ENCODE peak calls at places on chromosome 19, in five cellular contexts. E, C, B, I and M are unnamed samples.

GRCh38 chr19:32407004-32407992 is 1.7 kb downstream of the DPY19L3 start:
- DNase-seq in I (peak; percentile 70), B (peak; percentile 90), E (no peak), C (no peak), M (peak; percentile 21)

GRCh38 chr19:55605637-55606470 is at the start of gene ZNF865:
- DNase-seq in I (peak; percentile 87), C (peak; percentile 78), E (peak; percentile 69), B (peak; percentile 95), M (peak; percentile 85)

GRCh38 chr19:13817018-13817614 is 21.9 kb downstream of the ZSWIM4 start:
- DNase-seq in E (peak; percentile 31), I (no peak), B (no peak), C (no peak), M (no peak)

GRCh38 chr19:33291623-33292534 is 10.5 kb downstream of the CEBPA start:
- DNase-seq in E (no peak), C (no peak), I (no peak), B (no peak), M (no peak)

GRCh38 chr19:3094638-3095374 is 644 bp downstream of the GNA11 start:
- DNase-seq in I (peak; percentile 27), B (no peak), C (no peak), E (peak; percentile 51), M (no peak)

GRCh38 chr19:11887618-11888531 is at the start of gene ZNF69:
- DNase-seq in C (peak; percentile 61), I (peak; percentile 75), E (peak; percentile 68), B (peak; percentile 97), M (peak; percentile 88)

GRCh38 chr19:58335630-58336029 is 8.8 kb downstream of the ZSCAN22 start:
- DNase-seq in I (no peak), E (no peak), B (no peak), C (no peak), M (no peak)

GRCh38 chr19:46240693-46241092 is 11.2 kb downstream of the IGFL1 start:
- DNase-seq in I (no peak), E (no peak), C (no peak), B (peak; percentile 34), M (no peak)

GRCh38 chr19:37698216-37698615 is 21.3 kb downstream of the ZNF607 start:
- DNase-seq in C (no peak), B (no peak), E (no peak), I (peak; percentile 22), M (no peak)

GRCh38 chr19:19628499-19629134 is 597 bp upstream of the LPAR2 start:
- DNase-seq in E (peak; percentile 73), C (peak; percentile 40), I (peak; percentile 81), B (no peak), M (no peak)

GRCh38 chr19:1766800-1767352 is 13.6 kb downstream of the ONECUT3 start:
- DNase-seq in E (no peak), I (no peak), B (no peak), C (no peak), M (no peak)

GRCh38 chr19:43672061-43672679 is 2.2 kb upstream of the PLAUR start:
- DNase-seq in B (no peak), I (no peak), C (no peak), E (no peak), M (no peak)